ENCODE peak calls at places on chromosome 20, in seven cellular contexts. I, N, J, D, L, R and H are unnamed samples.
A peak's percentile ranks its signal among the peaks of the same experiment; 100 is the strongest.

GRCh38 chr20:308427-309038 is 11.2 kb downstream of the ZCCHC3 start:
- DNase-seq in I (no peak), N (no peak), J (no peak), D (no peak), L (no peak), R (no peak), H (no peak)

GRCh38 chr20:47380481-47380880 is 24.0 kb upstream of the ZMYND8 start:
- DNase-seq in I (no peak), N (no peak), J (no peak), D (no peak), L (no peak), R (no peak), H (no peak)

GRCh38 chr20:42714298-42715141 is 475.2 kb downstream of the PTPRT start:
- DNase-seq in I (no peak), N (no peak), J (no peak), D (no peak), L (no peak), R (no peak), H (no peak)

GRCh38 chr20:11777861-11778570 is 139.7 kb upstream of the BTBD3 start:
- DNase-seq in I (no peak), N (no peak), J (no peak), D (no peak), L (no peak), R (no peak), H (no peak)

GRCh38 chr20:36259177-36259835 is 23.0 kb downstream of the AAR2 start:
- DNase-seq in I (no peak), N (no peak), J (no peak), D (no peak), L (peak; percentile 49), R (no peak), H (no peak)

GRCh38 chr20:34240698-34241615 is at the start of gene ASIP:
- DNase-seq in I (no peak), N (no peak), J (no peak), D (no peak), L (no peak), R (no peak), H (no peak)

GRCh38 chr20:45883100-45883469 is 2.1 kb downstream of the ZSWIM1 start:
- DNase-seq in I (no peak), N (no peak), J (no peak), D (no peak), L (no peak), R (no peak), H (no peak)

GRCh38 chr20:48326868-48327267 is 500.9 kb downstream of the PREX1 start:
- DNase-seq in I (no peak), N (no peak), J (no peak), D (no peak), L (no peak), R (no peak), H (no peak)

GRCh38 chr20:63969851-63970713 is at the start of gene ZNF512B:
- DNase-seq in I (peak; percentile 67), N (peak; percentile 75), J (peak; percentile 78), D (peak; percentile 41), L (peak; percentile 57), R (peak; percentile 52), H (no peak)

GRCh38 chr20:5973172-5973571 is 22.7 kb downstream of the MCM8 start:
- DNase-seq in I (no peak), N (no peak), J (no peak), D (no peak), L (no peak), R (no peak), H (no peak)

GRCh38 chr20:17735206-17735804 is 35.5 kb downstream of the BANF2 start:
- DNase-seq in I (no peak), N (no peak), J (no peak), D (no peak), L (no peak), R (no peak), H (no peak)

GRCh38 chr20:46802696-46803445 is 91.8 kb upstream of the EYA2 start:
- DNase-seq in I (no peak), N (no peak), J (no peak), D (no peak), L (no peak), R (no peak), H (no peak)

GRCh38 chr20:24993337-24994185 is 1.0 kb upstream of the APMAP start:
- DNase-seq in I (no peak), N (peak; percentile 28), J (no peak), D (no peak), L (no peak), R (no peak), H (no peak)

GRCh38 chr20:63536241-63536977 is 767 bp downstream of the PTK6 start:
- DNase-seq in I (no peak), N (no peak), J (peak; percentile 52), D (no peak), L (no peak), R (peak; percentile 7), H (no peak)

GRCh38 chr20:16607364-16608264 is 34.4 kb upstream of the KIF16B start:
- DNase-seq in I (no peak), N (no peak), J (no peak), D (no peak), L (no peak), R (no peak), H (no peak)

GRCh38 chr20:19114410-19114809 is 98.0 kb upstream of the SLC24A3 start:
- DNase-seq in I (no peak), N (no peak), J (no peak), D (no peak), L (no peak), R (no peak), H (no peak)

GRCh38 chr20:36916199-36916598 is 35.3 kb downstream of the SAMHD1 start:
- DNase-seq in I (no peak), N (no peak), J (no peak), D (no peak), L (no peak), R (no peak), H (no peak)

GRCh38 chr20:58243653-58244410 is 15.4 kb upstream of the ANKRD60 start:
- DNase-seq in I (no peak), N (no peak), J (no peak), D (no peak), L (no peak), R (no peak), H (no peak)

GRCh38 chr20:62015445-62016288 is 50.0 kb downstream of the TAF4 start:
- DNase-seq in I (no peak), N (no peak), J (no peak), D (no peak), L (no peak), R (no peak), H (no peak)

GRCh38 chr20:41432620-41433602 is 66.3 kb upstream of the EMILIN3 start:
- DNase-seq in I (no peak), N (no peak), J (no peak), D (no peak), L (no peak), R (no peak), H (no peak)

GRCh38 chr20:56628873-56629463 is at the start of gene TFAP2C:
- DNase-seq in I (peak; percentile 13), N (no peak), J (peak; percentile 83), D (no peak), L (peak; percentile 84), R (peak; percentile 38), H (no peak)

GRCh38 chr20:258963-259362 is 1.4 kb downstream of the DEFB132 start:
- DNase-seq in I (no peak), N (no peak), J (no peak), D (no peak), L (no peak), R (no peak), H (no peak)

GRCh38 chr20:57735831-57736737 is 26.3 kb upstream of the PMEPA1 start:
- DNase-seq in I (no peak), N (no peak), J (no peak), D (no peak), L (no peak), R (no peak), H (no peak)

GRCh38 chr20:63733579-63734081 is 2.8 kb upstream of the LIME1 start:
- DNase-seq in I (no peak), N (no peak), J (no peak), D (no peak), L (no peak), R (no peak), H (no peak)

GRCh38 chr20:63287697-63288580 is 5.0 kb upstream of the COL20A1 start:
- DNase-seq in I (no peak), N (no peak), J (no peak), D (no peak), L (no peak), R (no peak), H (no peak)

GRCh38 chr20:32007787-32008616 is 2.2 kb upstream of the CCM2L start:
- DNase-seq in I (no peak), N (peak; percentile 68), J (no peak), D (no peak), L (peak; percentile 80), R (no peak), H (no peak)

GRCh38 chr20:36932476-36933426 is 18.8 kb downstream of the SAMHD1 start:
- DNase-seq in I (no peak), N (no peak), J (no peak), D (no peak), L (no peak), R (no peak), H (no peak)

GRCh38 chr20:63290677-63291472 is 2.1 kb upstream of the COL20A1 start:
- DNase-seq in I (peak; percentile 65), N (no peak), J (peak; percentile 77), D (peak; percentile 35), L (peak; percentile 85), R (no peak), H (peak; percentile 46)

GRCh38 chr20:21272279-21272678 is 30.9 kb upstream of the XRN2 start:
- DNase-seq in I (no peak), N (no peak), J (no peak), D (no peak), L (no peak), R (no peak), H (no peak)

GRCh38 chr20:44745560-44746366 is at the start of gene KCNK15:
- DNase-seq in I (peak; percentile 67), N (peak; percentile 86), J (peak; percentile 47), D (no peak), L (no peak), R (no peak), H (no peak)

GRCh38 chr20:7346562-7346961 is 579.1 kb downstream of the BMP2 start:
- DNase-seq in I (no peak), N (no peak), J (no peak), D (no peak), L (no peak), R (no peak), H (no peak)